ENCODE peak calls at places on chromosomes 4 and X, in four cellular contexts. G is transverse colon, H is astrocyte, X is A549. Q is an unnamed sample.
A peak's percentile ranks its signal among the peaks of the same experiment; 100 is the strongest.

GRCh38 chrX:154004315-154004714 is 15.4 kb downstream of the IRAK1 start:
- DNase-seq in G (no peak), H (no peak), X (no peak), Q (no peak)

GRCh38 chrX:39969099-39969825 is 128.5 kb downstream of the BCOR start:
- DNase-seq in G (no peak), H (no peak), X (no peak), Q (no peak)

GRCh38 chrX:44873415-44874270 is 655 bp downstream of the KDM6A start:
- DNase-seq in G (peak; percentile 57), H (peak; percentile 22), X (peak; percentile 56), Q (peak; percentile 17)

GRCh38 chr4:11428701-11429571 is at the start of gene HS3ST1:
- DNase-seq in G (peak; percentile 91), H (peak; percentile 45), X (peak; percentile 78), Q (no peak)

GRCh38 chr4:123819362-123820035 is 422.9 kb downstream of the SPRY1 start:
- DNase-seq in G (no peak), H (no peak), X (no peak), Q (no peak)

GRCh38 chr4:71266090-71266794 is 72.6 kb upstream of the SLC4A4 start:
- DNase-seq in G (no peak), H (peak; percentile 91), X (no peak), Q (peak; percentile 88)

GRCh38 chr4:72076562-72076961 is 44.8 kb downstream of the NPFFR2 start:
- DNase-seq in G (no peak), H (peak; percentile 99), X (no peak), Q (no peak)

GRCh38 chrX:110569506-110569905 is 210.9 kb downstream of the RTL9 start:
- DNase-seq in G (no peak), H (peak; percentile 74), X (no peak), Q (peak; percentile 61)

GRCh38 chr4:33837043-33837442 is 2407.3 kb downstream of the ARAP2 start:
- DNase-seq in G (no peak), H (peak; percentile 90), X (peak; percentile 0), Q (peak; percentile 80)

GRCh38 chr4:16827762-16828724 is 70.4 kb downstream of the LDB2 start:
- DNase-seq in G (no peak), H (peak; percentile 14), X (no peak), Q (no peak)

GRCh38 chr4:10584042-10584441 is 100.5 kb downstream of the CLNK start:
- DNase-seq in G (peak; percentile 28), H (peak; percentile 93), X (no peak), Q (peak; percentile 49)

GRCh38 chr4:10015140-10015753 is 6.0 kb downstream of the SLC2A9 start:
- DNase-seq in G (peak; percentile 63), H (no peak), X (peak; percentile 55), Q (peak; percentile 27)

GRCh38 chrX:47976254-47977151 is 27.3 kb downstream of the ZNF182 start:
- DNase-seq in G (no peak), H (no peak), X (no peak), Q (no peak)

GRCh38 chr4:139734875-139735380 is 69.3 kb downstream of the MGST2 start:
- DNase-seq in G (peak; percentile 74), H (peak; percentile 80), X (no peak), Q (peak; percentile 60)

GRCh38 chrX:11458175-11458574 is 165.0 kb downstream of the AMELX start:
- DNase-seq in G (no peak), H (peak; percentile 52), X (no peak), Q (no peak)

GRCh38 chr4:23384741-23385140 is 505.1 kb downstream of the PPARGC1A start:
- DNase-seq in G (no peak), H (peak; percentile 70), X (no peak), Q (no peak)

GRCh38 chr4:180828455-180829018 is 1414.7 kb upstream of the TENM3 start:
- DNase-seq in G (no peak), H (peak; percentile 48), X (peak; percentile 51), Q (peak; percentile 61)

GRCh38 chr4:138915725-138916124 is 99.9 kb upstream of the NOCT start:
- DNase-seq in G (no peak), H (no peak), X (no peak), Q (no peak)

GRCh38 chr4:76200771-76201224 is 12.8 kb downstream of the SCARB2 start:
- DNase-seq in G (peak; percentile 69), H (no peak), X (no peak), Q (no peak)

GRCh38 chr4:86670739-86671138 is 76.6 kb downstream of the PTPN13 start:
- DNase-seq in G (no peak), H (peak; percentile 77), X (peak; percentile 21), Q (peak; percentile 63)

GRCh38 chr4:7806080-7806630 is 133.5 kb downstream of the AFAP1 start:
- DNase-seq in G (peak; percentile 62), H (peak; percentile 70), X (peak; percentile 92), Q (no peak)

GRCh38 chr4:158005021-158005420 is 167.8 kb downstream of the GASK1B start:
- DNase-seq in G (no peak), H (no peak), X (no peak), Q (no peak)

GRCh38 chr4:46270986-46271596 is 118.8 kb downstream of the GABRA2 start:
- DNase-seq in G (no peak), H (peak; percentile 1), X (peak; percentile 2), Q (peak; percentile 13)

GRCh38 chr4:59054110-59054509 is 1943.9 kb upstream of the IGFBP7 start:
- DNase-seq in G (no peak), H (no peak), X (no peak), Q (no peak)

GRCh38 chr4:106201373-106201772 is 114.6 kb downstream of the TBCK start:
- DNase-seq in G (no peak), H (no peak), X (peak; percentile 5), Q (peak; percentile 21)

GRCh38 chrX:149120459-149120858 is 384.6 kb downstream of the IDS start:
- DNase-seq in G (no peak), H (no peak), X (no peak), Q (no peak)

GRCh38 chr4:108738307-108738706 is 24.5 kb downstream of the ETNPPL start:
- DNase-seq in G (no peak), H (peak; percentile 27), X (no peak), Q (no peak)

GRCh38 chr4:70945046-70945445 is 42.9 kb downstream of the MOB1B start:
- DNase-seq in G (no peak), H (no peak), X (no peak), Q (no peak)

GRCh38 chrX:105876658-105877057 is 54.3 kb downstream of the NRK start:
- DNase-seq in G (no peak), H (no peak), X (peak; percentile 31), Q (no peak)

GRCh38 chr4:7842384-7843279 is 97.0 kb downstream of the AFAP1 start:
- DNase-seq in G (peak; percentile 33), H (peak; percentile 100), X (peak; percentile 91), Q (peak; percentile 97)

GRCh38 chrX:71107762-71108360 is 1.3 kb upstream of the CXorf65 start:
- DNase-seq in G (no peak), H (no peak), X (no peak), Q (no peak)

GRCh38 chrX:107731831-107732502 is 43.6 kb downstream of the TSC22D3 start:
- DNase-seq in G (peak; percentile 80), H (peak; percentile 65), X (peak; percentile 83), Q (peak; percentile 39)

GRCh38 chr4:7952615-7953014 is 13.0 kb upstream of the AFAP1 start:
- DNase-seq in G (no peak), H (no peak), X (no peak), Q (no peak)

GRCh38 chr4:7850489-7850888 is 89.2 kb downstream of the AFAP1 start:
- DNase-seq in G (no peak), H (no peak), X (no peak), Q (no peak)

GRCh38 chr4:82797048-82797590 is 1.5 kb downstream of the SCD5 start:
- DNase-seq in G (no peak), H (no peak), X (no peak), Q (no peak)

GRCh38 chrX:153750126-153750774 is 13.8 kb upstream of the PLXNB3 start:
- DNase-seq in G (no peak), H (no peak), X (no peak), Q (no peak)

GRCh38 chr4:183012862-183013855 is 85.9 kb upstream of the WWC2 start:
- DNase-seq in G (no peak), H (no peak), X (no peak), Q (no peak)
- TF ChIP-seq CTCF in G (no peak), H (no peak), X (no peak), Q (peak; percentile 15)

GRCh38 chr4:37893164-37893563 is 2.3 kb downstream of the TBC1D1 start:
- DNase-seq in G (no peak), H (no peak), X (no peak), Q (no peak)
- TF ChIP-seq CTCF in G (no peak), H (no peak), X (no peak), Q (no peak)

GRCh38 chr4:21768349-21769310 is 179.9 kb downstream of the KCNIP4 start:
- DNase-seq in G (no peak), H (peak; percentile 30), X (peak; percentile 40), Q (peak; percentile 45)
- TF ChIP-seq CTCF in G (peak; percentile 65), H (peak; percentile 77), X (peak; percentile 66), Q (peak; percentile 95)

DNA sequence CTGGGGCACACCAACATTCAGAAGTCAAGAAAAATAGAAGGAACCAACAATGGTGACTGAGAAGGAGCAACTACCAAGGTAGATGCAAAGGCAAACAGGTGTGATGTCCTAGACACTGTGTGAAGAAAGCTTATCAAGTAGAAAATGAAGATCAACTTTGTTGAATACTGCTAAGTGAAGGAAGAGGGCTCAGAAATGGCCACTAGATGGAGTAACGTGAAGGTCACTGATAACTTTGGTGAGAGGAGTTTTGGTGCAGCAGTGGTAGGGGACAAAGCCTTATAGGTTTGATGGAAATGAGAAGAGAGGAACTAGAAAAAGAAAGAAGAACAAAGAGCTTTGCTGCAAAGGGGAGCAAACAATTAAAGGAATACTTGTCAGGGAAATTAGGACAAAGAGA is 23.5 kb downstream of the OTC start:
- DNase-seq in G (no peak), H (no peak), X (peak; percentile 11), Q (no peak)
- TF ChIP-seq CTCF in G (peak; percentile 30), H (peak; percentile 37), X (peak; percentile 24), Q (peak; percentile 56)

DNA sequence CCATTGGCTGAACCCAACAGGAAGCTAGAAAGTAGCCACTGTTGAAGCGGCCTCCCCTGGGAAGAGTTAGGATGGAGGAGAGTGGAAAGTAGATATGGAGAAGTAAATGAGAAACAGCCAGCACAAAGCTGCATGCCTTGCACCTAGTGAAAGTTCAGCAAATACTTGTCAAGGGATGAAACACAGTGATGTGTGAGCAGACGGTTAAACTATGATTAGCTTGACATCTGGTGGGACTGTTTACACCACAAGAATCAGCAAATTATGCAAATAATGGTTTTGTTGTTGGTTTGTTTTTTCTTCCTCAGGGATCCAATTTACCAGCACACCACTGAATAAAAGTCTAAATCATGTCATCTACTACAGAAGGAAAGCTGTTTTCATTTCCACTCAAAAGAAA is 87.1 kb downstream of the CORIN start:
- DNase-seq in G (no peak), H (no peak), X (no peak), Q (no peak)
- TF ChIP-seq CTCF in G (no peak), H (no peak), X (no peak), Q (no peak)